ENCODE peak calls at places on chromosomes 3 and 15, in ten cellular contexts. One of them, this sample, is unnamed.

GRCh38 chr3:34377961-34378360 is 579.5 kb downstream of the PDCD6IP start:
- DNase-seq in GM12878: no peak
- DNase-seq in IMR-90: no peak
- DNase-seq in neuronal stem cell: no peak
- DNase-seq in fibroblast of lung: no peak
- DNase-seq in mammary epithelial cell: no peak
- DNase-seq in GM23248: no peak
- DNase-seq in mesenchymal stem cell: no peak
- DNase-seq in HCT116: no peak
- DNase-seq in K562: no peak
- DNase-seq in this sample: no peak

GRCh38 chr3:94869059-94869547 is 806.2 kb downstream of the NSUN3 start:
- DNase-seq in GM12878: no peak
- DNase-seq in IMR-90: no peak
- DNase-seq in neuronal stem cell: no peak
- DNase-seq in fibroblast of lung: no peak
- DNase-seq in mammary epithelial cell: no peak
- DNase-seq in GM23248: no peak
- DNase-seq in mesenchymal stem cell: no peak
- DNase-seq in HCT116: no peak
- DNase-seq in K562: no peak
- DNase-seq in this sample: no peak

GRCh38 chr3:86416334-86416733 is 574.6 kb downstream of the VGLL3 start:
- DNase-seq in GM12878: no peak
- DNase-seq in IMR-90: no peak
- DNase-seq in neuronal stem cell: no peak
- DNase-seq in fibroblast of lung: peak; percentile 25
- DNase-seq in mammary epithelial cell: peak; percentile 55
- DNase-seq in GM23248: no peak
- DNase-seq in mesenchymal stem cell: no peak
- DNase-seq in HCT116: no peak
- DNase-seq in K562: no peak
- DNase-seq in this sample: no peak

GRCh38 chr3:187396661-187397060 is 28.5 kb downstream of the RTP4 start:
- DNase-seq in GM12878: no peak
- DNase-seq in IMR-90: no peak
- DNase-seq in neuronal stem cell: no peak
- DNase-seq in fibroblast of lung: no peak
- DNase-seq in mammary epithelial cell: no peak
- DNase-seq in GM23248: no peak
- DNase-seq in mesenchymal stem cell: no peak
- DNase-seq in HCT116: no peak
- DNase-seq in K562: no peak
- DNase-seq in this sample: no peak

GRCh38 chr15:78767331-78767951 is 43.8 kb downstream of the ADAMTS7 start:
- DNase-seq in GM12878: no peak
- DNase-seq in IMR-90: no peak
- DNase-seq in neuronal stem cell: no peak
- DNase-seq in fibroblast of lung: no peak
- DNase-seq in mammary epithelial cell: no peak
- DNase-seq in GM23248: no peak
- DNase-seq in mesenchymal stem cell: no peak
- DNase-seq in HCT116: no peak
- DNase-seq in K562: no peak
- DNase-seq in this sample: no peak

GRCh38 chr15:31221936-31222515 is 104.6 kb upstream of the KLF13 start:
- DNase-seq in GM12878: no peak
- DNase-seq in IMR-90: no peak
- DNase-seq in neuronal stem cell: no peak
- DNase-seq in fibroblast of lung: no peak
- DNase-seq in mammary epithelial cell: no peak
- DNase-seq in GM23248: no peak
- DNase-seq in mesenchymal stem cell: no peak
- DNase-seq in HCT116: no peak
- DNase-seq in K562: no peak
- DNase-seq in this sample: no peak

GRCh38 chr15:80455051-80455648 is 51.0 kb downstream of the ARNT2 start:
- DNase-seq in GM12878: no peak
- DNase-seq in IMR-90: peak; percentile 31
- DNase-seq in neuronal stem cell: no peak
- DNase-seq in fibroblast of lung: peak; percentile 34
- DNase-seq in mammary epithelial cell: peak; percentile 11
- DNase-seq in GM23248: peak; percentile 67
- DNase-seq in mesenchymal stem cell: no peak
- DNase-seq in HCT116: no peak
- DNase-seq in K562: no peak
- DNase-seq in this sample: no peak

GRCh38 chr15:66481107-66481856 is 16.3 kb downstream of the SNAPC5 start:
- DNase-seq in GM12878: no peak
- DNase-seq in IMR-90: peak; percentile 38
- DNase-seq in neuronal stem cell: no peak
- DNase-seq in fibroblast of lung: peak; percentile 66
- DNase-seq in mammary epithelial cell: peak; percentile 91
- DNase-seq in GM23248: no peak
- DNase-seq in mesenchymal stem cell: no peak
- DNase-seq in HCT116: no peak
- DNase-seq in K562: peak; percentile 53
- DNase-seq in this sample: no peak

GRCh38 chr3:64225695-64226499 is 631 bp upstream of the PRICKLE2 start:
- DNase-seq in GM12878: no peak
- DNase-seq in IMR-90: peak; percentile 51
- DNase-seq in neuronal stem cell: no peak
- DNase-seq in fibroblast of lung: peak; percentile 38
- DNase-seq in mammary epithelial cell: peak; percentile 25
- DNase-seq in GM23248: peak; percentile 52
- DNase-seq in mesenchymal stem cell: peak; percentile 59
- DNase-seq in HCT116: no peak
- DNase-seq in K562: no peak
- DNase-seq in this sample: no peak

GRCh38 chr3:28138047-28138446 is 103.4 kb upstream of the CMC1 start:
- DNase-seq in GM12878: no peak
- DNase-seq in IMR-90: no peak
- DNase-seq in neuronal stem cell: no peak
- DNase-seq in fibroblast of lung: no peak
- DNase-seq in mammary epithelial cell: no peak
- DNase-seq in GM23248: no peak
- DNase-seq in mesenchymal stem cell: no peak
- DNase-seq in HCT116: no peak
- DNase-seq in K562: no peak
- DNase-seq in this sample: no peak

GRCh38 chr3:57158813-57159678 is 6.1 kb downstream of the IL17RD start:
- DNase-seq in GM12878: no peak
- DNase-seq in IMR-90: no peak
- DNase-seq in neuronal stem cell: no peak
- DNase-seq in fibroblast of lung: peak; percentile 35
- DNase-seq in mammary epithelial cell: peak; percentile 21
- DNase-seq in GM23248: no peak
- DNase-seq in mesenchymal stem cell: peak; percentile 15
- DNase-seq in HCT116: peak; percentile 51
- DNase-seq in K562: no peak
- DNase-seq in this sample: no peak

GRCh38 chr3:169071003-169071402 is 592.5 kb downstream of the MECOM start:
- DNase-seq in GM12878: no peak
- DNase-seq in IMR-90: peak; percentile 36
- DNase-seq in neuronal stem cell: no peak
- DNase-seq in fibroblast of lung: peak; percentile 68
- DNase-seq in mammary epithelial cell: no peak
- DNase-seq in GM23248: peak; percentile 30
- DNase-seq in mesenchymal stem cell: peak; percentile 24
- DNase-seq in HCT116: no peak
- DNase-seq in K562: no peak
- DNase-seq in this sample: no peak

GRCh38 chr3:59605944-59606534 is 556.2 kb upstream of the CFAP20DC start:
- DNase-seq in GM12878: no peak
- DNase-seq in IMR-90: no peak
- DNase-seq in neuronal stem cell: no peak
- DNase-seq in fibroblast of lung: no peak
- DNase-seq in mammary epithelial cell: no peak
- DNase-seq in GM23248: no peak
- DNase-seq in mesenchymal stem cell: no peak
- DNase-seq in HCT116: no peak
- DNase-seq in K562: no peak
- DNase-seq in this sample: no peak

GRCh38 chr3:160538906-160539305 is 26.5 kb downstream of the KPNA4 start:
- DNase-seq in GM12878: no peak
- DNase-seq in IMR-90: no peak
- DNase-seq in neuronal stem cell: no peak
- DNase-seq in fibroblast of lung: no peak
- DNase-seq in mammary epithelial cell: no peak
- DNase-seq in GM23248: no peak
- DNase-seq in mesenchymal stem cell: no peak
- DNase-seq in HCT116: no peak
- DNase-seq in K562: no peak
- DNase-seq in this sample: no peak

GRCh38 chr15:29105151-29105785 is 164.4 kb downstream of the NSMCE3 start:
- DNase-seq in GM12878: no peak
- DNase-seq in IMR-90: no peak
- DNase-seq in neuronal stem cell: no peak
- DNase-seq in fibroblast of lung: no peak
- DNase-seq in mammary epithelial cell: no peak
- DNase-seq in GM23248: no peak
- DNase-seq in mesenchymal stem cell: no peak
- DNase-seq in HCT116: no peak
- DNase-seq in K562: no peak
- DNase-seq in this sample: no peak

GRCh38 chr3:73404450-73404849 is 220.3 kb downstream of the PDZRN3 start:
- DNase-seq in GM12878: no peak
- DNase-seq in IMR-90: no peak
- DNase-seq in neuronal stem cell: peak; percentile 9
- DNase-seq in fibroblast of lung: peak; percentile 10
- DNase-seq in mammary epithelial cell: no peak
- DNase-seq in GM23248: no peak
- DNase-seq in mesenchymal stem cell: no peak
- DNase-seq in HCT116: no peak
- DNase-seq in K562: no peak
- DNase-seq in this sample: no peak

GRCh38 chr3:132721479-132722164 is 587 bp downstream of the NPHP3 start:
- DNase-seq in GM12878: no peak
- DNase-seq in IMR-90: peak; percentile 67
- DNase-seq in neuronal stem cell: peak; percentile 59
- DNase-seq in fibroblast of lung: peak; percentile 76
- DNase-seq in mammary epithelial cell: peak; percentile 49
- DNase-seq in GM23248: peak; percentile 89
- DNase-seq in mesenchymal stem cell: peak; percentile 81
- DNase-seq in HCT116: no peak
- DNase-seq in K562: no peak
- DNase-seq in this sample: no peak

GRCh38 chr3:4736284-4736861 is 242.9 kb upstream of the BHLHE40 start:
- DNase-seq in GM12878: no peak
- DNase-seq in IMR-90: peak; percentile 50
- DNase-seq in neuronal stem cell: no peak
- DNase-seq in fibroblast of lung: peak; percentile 67
- DNase-seq in mammary epithelial cell: peak; percentile 93
- DNase-seq in GM23248: peak; percentile 50
- DNase-seq in mesenchymal stem cell: no peak
- DNase-seq in HCT116: peak; percentile 44
- DNase-seq in K562: no peak
- DNase-seq in this sample: no peak

GRCh38 chr15:89494941-89495637 is 1.3 kb downstream of the RHCG start:
- DNase-seq in GM12878: no peak
- DNase-seq in IMR-90: no peak
- DNase-seq in neuronal stem cell: peak; percentile 32
- DNase-seq in fibroblast of lung: no peak
- DNase-seq in mammary epithelial cell: no peak
- DNase-seq in GM23248: peak; percentile 33
- DNase-seq in mesenchymal stem cell: no peak
- DNase-seq in HCT116: no peak
- DNase-seq in K562: peak; percentile 45
- DNase-seq in this sample: peak; percentile 71

GRCh38 chr15:62253294-62253693 is 88.2 kb upstream of the C2CD4B start:
- DNase-seq in GM12878: no peak
- DNase-seq in IMR-90: no peak
- DNase-seq in neuronal stem cell: no peak
- DNase-seq in fibroblast of lung: no peak
- DNase-seq in mammary epithelial cell: no peak
- DNase-seq in GM23248: no peak
- DNase-seq in mesenchymal stem cell: no peak
- DNase-seq in HCT116: no peak
- DNase-seq in K562: no peak
- DNase-seq in this sample: no peak

GRCh38 chr3:14773691-14774128 is 45.1 kb upstream of the FGD5 start:
- DNase-seq in GM12878: no peak
- DNase-seq in IMR-90: no peak
- DNase-seq in neuronal stem cell: no peak
- DNase-seq in fibroblast of lung: no peak
- DNase-seq in mammary epithelial cell: no peak
- DNase-seq in GM23248: no peak
- DNase-seq in mesenchymal stem cell: no peak
- DNase-seq in HCT116: no peak
- DNase-seq in K562: no peak
- DNase-seq in this sample: no peak

GRCh38 chr3:107198522-107199271 is 178.5 kb upstream of the CCDC54 start:
- DNase-seq in GM12878: no peak
- DNase-seq in IMR-90: peak; percentile 50
- DNase-seq in neuronal stem cell: no peak
- DNase-seq in fibroblast of lung: peak; percentile 89
- DNase-seq in mammary epithelial cell: no peak
- DNase-seq in GM23248: peak; percentile 52
- DNase-seq in mesenchymal stem cell: peak; percentile 57
- DNase-seq in HCT116: no peak
- DNase-seq in K562: no peak
- DNase-seq in this sample: no peak
- H3K4me3 ChIP-seq in GM12878: no peak overlapping the region
- H3K4me3 ChIP-seq in IMR-90: no peak overlapping the region
- H3K4me3 ChIP-seq in neuronal stem cell: no peak overlapping the region
- H3K4me3 ChIP-seq in fibroblast of lung: no peak overlapping the region
- H3K4me3 ChIP-seq in mammary epithelial cell: no peak overlapping the region
- H3K4me3 ChIP-seq in GM23248: no peak overlapping the region
- H3K4me3 ChIP-seq in mesenchymal stem cell: no peak overlapping the region
- H3K4me3 ChIP-seq in HCT116: no peak overlapping the region
- H3K4me3 ChIP-seq in K562: no peak overlapping the region
- H3K4me3 ChIP-seq in this sample: no peak overlapping the region

GRCh38 chr15:59313703-59314332 is 58.9 kb downstream of the MYO1E start:
- DNase-seq in GM12878: peak; percentile 81
- DNase-seq in IMR-90: peak; percentile 47
- DNase-seq in neuronal stem cell: no peak
- DNase-seq in fibroblast of lung: peak; percentile 83
- DNase-seq in mammary epithelial cell: peak; percentile 92
- DNase-seq in GM23248: peak; percentile 59
- DNase-seq in mesenchymal stem cell: no peak
- DNase-seq in HCT116: no peak
- DNase-seq in K562: no peak
- DNase-seq in this sample: no peak
- H3K9ac ChIP-seq in GM12878: peak overlapping the region; percentile 8
- H3K9ac ChIP-seq in IMR-90: no peak overlapping the region
- H3K9ac ChIP-seq in neuronal stem cell: no peak overlapping the region
- H3K9ac ChIP-seq in fibroblast of lung: no peak overlapping the region
- H3K9ac ChIP-seq in mammary epithelial cell: no peak overlapping the region
- H3K9ac ChIP-seq in GM23248: no peak overlapping the region
- H3K9ac ChIP-seq in mesenchymal stem cell: peak overlapping the region; percentile 4
- H3K9ac ChIP-seq in HCT116: no peak overlapping the region
- H3K9ac ChIP-seq in K562: no peak overlapping the region
- H3K9ac ChIP-seq in this sample: no peak overlapping the region

GRCh38 chr3:67357610-67358458 is 296.6 kb downstream of the SUCLG2 start:
- DNase-seq in GM12878: no peak
- DNase-seq in IMR-90: peak; percentile 35
- DNase-seq in neuronal stem cell: peak; percentile 37
- DNase-seq in fibroblast of lung: peak; percentile 35
- DNase-seq in mammary epithelial cell: peak; percentile 8
- DNase-seq in GM23248: peak; percentile 59
- DNase-seq in mesenchymal stem cell: peak; percentile 40
- DNase-seq in HCT116: peak; percentile 59
- DNase-seq in K562: no peak
- DNase-seq in this sample: peak; percentile 74
- H2AFZ ChIP-seq in GM12878: peak overlapping the region; percentile 61
- H2AFZ ChIP-seq in IMR-90: no peak overlapping the region
- H2AFZ ChIP-seq in neuronal stem cell: peak overlapping the region; percentile 74
- H2AFZ ChIP-seq in fibroblast of lung: no peak overlapping the region
- H2AFZ ChIP-seq in mammary epithelial cell: no peak overlapping the region
- H2AFZ ChIP-seq in GM23248: peak overlapping the region; percentile 50
- H2AFZ ChIP-seq in mesenchymal stem cell: no peak overlapping the region
- H2AFZ ChIP-seq in HCT116: peak overlapping the region; percentile 5
- H2AFZ ChIP-seq in K562: no peak overlapping the region
- H2AFZ ChIP-seq in this sample: peak overlapping the region; percentile 83

GRCh38 chr3:48077835-48078234 is 61.6 kb upstream of the MAP4 start:
- DNase-seq in GM12878: no peak
- DNase-seq in IMR-90: peak; percentile 31
- DNase-seq in neuronal stem cell: no peak
- DNase-seq in fibroblast of lung: peak; percentile 74
- DNase-seq in mammary epithelial cell: peak; percentile 51
- DNase-seq in GM23248: peak; percentile 59
- DNase-seq in mesenchymal stem cell: peak; percentile 39
- DNase-seq in HCT116: no peak
- DNase-seq in K562: no peak
- DNase-seq in this sample: no peak
- H3K4me3 ChIP-seq in GM12878: no peak overlapping the region
- H3K4me3 ChIP-seq in IMR-90: no peak overlapping the region
- H3K4me3 ChIP-seq in neuronal stem cell: no peak overlapping the region
- H3K4me3 ChIP-seq in fibroblast of lung: no peak overlapping the region
- H3K4me3 ChIP-seq in mammary epithelial cell: no peak overlapping the region
- H3K4me3 ChIP-seq in GM23248: no peak overlapping the region
- H3K4me3 ChIP-seq in mesenchymal stem cell: no peak overlapping the region
- H3K4me3 ChIP-seq in HCT116: no peak overlapping the region
- H3K4me3 ChIP-seq in K562: no peak overlapping the region
- H3K4me3 ChIP-seq in this sample: no peak overlapping the region

This sample was measured in Karpas-422.